ENCODE peak calls at places on chromosomes 12 and 14, in ten cellular contexts. I is effector memory CD4-positive, alpha-beta T cell; M is EL; N is ureter; F is GM10248; B is NCI-H1105; V is GM20000; W is HEK293T; Q is activated CD4-positive, alpha-beta T cell treated with anti-CD3 and anti-CD28 coated beads, Interleukin-2, amount 10 ng/mL, durations not matched to agents 7 days and 5 days; U is aorta. O is an unnamed sample.

GRCh38 chr14:100660498-100661339 is 66.0 kb upstream of the DLK1 start:
- DNase-seq in I (no peak), M (peak), N (no peak), F (no peak), B (no peak), V (no peak), W (no peak), Q (no peak), U (no peak), O (no peak)

GRCh38 chr14:64952598-64953309 is 10.2 kb upstream of the GPX2 start:
- DNase-seq in I (no peak), M (no peak), N (no peak), F (peak), B (no peak), V (peak), W (peak), Q (no peak), U (no peak), O (no peak)

GRCh38 chr12:45343269-45344051 is 127.6 kb downstream of the ANO6 start:
- DNase-seq in I (no peak), M (peak), N (no peak), F (no peak), B (no peak), V (no peak), W (no peak), Q (no peak), U (no peak), O (peak)

GRCh38 chr12:30926243-30927209 is at the start of gene TSPAN11:
- DNase-seq in I (no peak), M (peak), N (no peak), F (peak), B (peak), V (peak), W (peak), Q (no peak), U (peak), O (peak)

GRCh38 chr12:6871052-6871957 is 1.8 kb downstream of the SPSB2 start:
- DNase-seq in I (no peak), M (peak), N (no peak), F (no peak), B (no peak), V (peak), W (no peak), Q (peak), U (no peak), O (no peak)

GRCh38 chr14:86515195-86515594 is 985.3 kb downstream of the FLRT2 start:
- DNase-seq in I (no peak), M (no peak), N (no peak), F (no peak), B (no peak), V (no peak), W (no peak), Q (no peak), U (no peak), O (no peak)

GRCh38 chr14:80388980-80389711 is 177.8 kb upstream of the DIO2 start:
- DNase-seq in I (no peak), M (peak), N (no peak), F (no peak), B (no peak), V (no peak), W (no peak), Q (no peak), U (no peak), O (peak)

GRCh38 chr14:70188292-70188607 is 501 bp downstream of the SLC8A3 start:
- DNase-seq in I (no peak), M (peak), N (no peak), F (peak), B (no peak), V (peak), W (no peak), Q (no peak), U (no peak), O (peak)

GRCh38 chr14:100892496-100893227 is 10.9 kb downstream of the RTL1 start:
- DNase-seq in I (no peak), M (no peak), N (no peak), F (no peak), B (no peak), V (no peak), W (no peak), Q (no peak), U (peak), O (no peak)

GRCh38 chr14:23353433-23353780 is 720 bp upstream of the SLC22A17 start:
- DNase-seq in I (no peak), M (no peak), N (no peak), F (no peak), B (no peak), V (no peak), W (no peak), Q (no peak), U (no peak), O (no peak)

GRCh38 chr12:31618228-31619025 is 27.5 kb upstream of the DENND5B start:
- DNase-seq in I (no peak), M (peak), N (no peak), F (no peak), B (no peak), V (no peak), W (no peak), Q (no peak), U (no peak), O (peak)

GRCh38 chr12:103269962-103270361 is 225.8 kb downstream of the C12orf42 start:
- DNase-seq in I (no peak), M (peak), N (no peak), F (no peak), B (no peak), V (no peak), W (no peak), Q (no peak), U (no peak), O (no peak)

GRCh38 chr12:89839427-89839826 is 130.8 kb upstream of the ATP2B1 start:
- DNase-seq in I (no peak), M (no peak), N (no peak), F (no peak), B (no peak), V (no peak), W (no peak), Q (no peak), U (no peak), O (no peak)

GRCh38 chr12:57896437-57897201 is 44.7 kb upstream of the ATP23 start:
- DNase-seq in I (no peak), M (peak), N (peak), F (no peak), B (no peak), V (no peak), W (peak), Q (no peak), U (peak), O (peak)

GRCh38 chr12:5507944-5508343 is 76.0 kb downstream of the NTF3 start:
- DNase-seq in I (no peak), M (no peak), N (no peak), F (no peak), B (no peak), V (no peak), W (no peak), Q (no peak), U (no peak), O (no peak)

GRCh38 chr14:64191756-64192155 is 102.4 kb downstream of the ESR2 start:
- DNase-seq in I (no peak), M (peak), N (no peak), F (no peak), B (no peak), V (no peak), W (no peak), Q (no peak), U (no peak), O (peak)

O was measured in HTR-8/SVneo.